ENCODE peak calls at places on chromosomes 7 and 10, in eight cellular contexts. A, V, S, F, D, R, L and C are unnamed samples.

GRCh38 chr7:84939888-84940287 is 247.0 kb downstream of the SEMA3D start:
- DNase-seq in D (no peak), V (no peak), A (no peak), S (no peak), L (no peak), R (no peak), F (no peak), C (no peak)

GRCh38 chr7:108805808-108806397 is 236.2 kb downstream of the DNAJB9 start:
- DNase-seq in D (no peak), L (no peak), R (no peak), A (no peak), F (no peak), V (peak; percentile 52), S (peak; percentile 43), C (no peak)

GRCh38 chr7:18174996-18175395 is 147.3 kb upstream of the PRPS1L1 start:
- DNase-seq in A (no peak), L (no peak), D (no peak), S (no peak), V (peak; percentile 21), F (no peak), R (no peak), C (no peak)

GRCh38 chr10:44860811-44861751 is 50.1 kb upstream of the TMEM72 start:
- DNase-seq in A (peak; percentile 13), S (no peak), F (no peak), L (no peak), V (no peak), R (peak; percentile 75), D (peak; percentile 22), C (no peak)

GRCh38 chr7:64889686-64890162 is 13.3 kb upstream of the ZNF273 start:
- DNase-seq in S (no peak), L (no peak), A (no peak), R (no peak), D (no peak), F (no peak), V (no peak), C (peak; percentile 74)

GRCh38 chr7:83468251-83468739 is 180.6 kb downstream of the SEMA3E start:
- DNase-seq in A (peak; percentile 83), S (peak; percentile 84), L (no peak), V (peak; percentile 10), R (peak; percentile 68), D (peak; percentile 65), F (no peak), C (no peak)

GRCh38 chr7:41107330-41107937 is 595.5 kb downstream of the INHBA start:
- DNase-seq in A (no peak), D (no peak), S (peak; percentile 60), R (no peak), L (no peak), V (no peak), F (no peak), C (peak; percentile 57)

GRCh38 chr7:118060692-118061091 is 123.3 kb upstream of the LSM8 start:
- DNase-seq in L (no peak), A (no peak), F (no peak), V (no peak), D (no peak), R (no peak), S (no peak), C (no peak)

GRCh38 chr7:31003721-31004120 is 40.0 kb downstream of the GHRHR start:
- DNase-seq in R (no peak), S (no peak), D (no peak), L (no peak), F (no peak), V (no peak), A (no peak), C (no peak)

GRCh38 chr10:31315453-31315852 is 3.6 kb upstream of the ZEB1 start:
- DNase-seq in R (no peak), A (no peak), F (no peak), L (no peak), S (no peak), D (no peak), V (no peak), C (no peak)

GRCh38 chr7:82358923-82359322 is 84.7 kb downstream of the CACNA2D1 start:
- DNase-seq in L (no peak), A (no peak), D (no peak), S (no peak), R (no peak), V (no peak), F (no peak), C (no peak)

GRCh38 chr7:17233643-17234397 is 64.6 kb upstream of the AHR start:
- DNase-seq in S (no peak), L (no peak), V (no peak), A (no peak), D (no peak), R (no peak), F (no peak), C (no peak)

GRCh38 chr7:66276363-66276762 is 71.2 kb downstream of the TPST1 start:
- DNase-seq in F (no peak), A (no peak), V (no peak), L (no peak), R (no peak), D (no peak), S (no peak), C (no peak)

GRCh38 chr7:34430456-34430855 is 227.6 kb upstream of the NPSR1 start:
- DNase-seq in V (no peak), F (no peak), A (no peak), S (peak; percentile 42), R (no peak), D (peak; percentile 29), L (no peak), C (no peak)
- TF ChIP-seq EP300 in V (no peak), F (no peak), A (no peak), S (no peak), R (no peak), D (no peak), L (no peak), C (no peak)

GRCh38 chr10:73086816-73087215 is 9.8 kb downstream of the P4HA1 start:
- DNase-seq in A (no peak), R (no peak), S (no peak), V (no peak), L (no peak), D (no peak), F (no peak), C (no peak)

GRCh38 chr10:73084209-73084608 is 12.5 kb downstream of the P4HA1 start:
- DNase-seq in D (no peak), S (no peak), L (no peak), A (no peak), F (no peak), R (no peak), V (no peak), C (no peak)

GRCh38 chr10:73083234-73083633 is 13.4 kb downstream of the P4HA1 start:
- DNase-seq in R (no peak), D (no peak), S (no peak), V (no peak), L (no peak), F (no peak), A (no peak), C (no peak)

GRCh38 chr10:73092830-73093229 is 3.8 kb downstream of the P4HA1 start:
- DNase-seq in V (no peak), A (no peak), F (no peak), L (no peak), S (no peak), R (no peak), D (no peak), C (no peak)

GRCh38 chr10:73088304-73088703 is 8.4 kb downstream of the P4HA1 start:
- DNase-seq in D (no peak), V (no peak), L (no peak), F (no peak), S (no peak), R (no peak), A (no peak), C (no peak)
- TF ChIP-seq EP300 in D (no peak), V (no peak), L (no peak), F (no peak), S (no peak), R (no peak), A (no peak), C (no peak)

GRCh38 chr7:132906193-132906829 is 175.6 kb downstream of the CHCHD3 start:
- DNase-seq in R (no peak), S (no peak), L (no peak), F (no peak), A (no peak), D (no peak), V (no peak), C (no peak)

GRCh38 chr7:132899833-132900232 is 182.1 kb downstream of the CHCHD3 start:
- DNase-seq in V (no peak), F (no peak), D (no peak), R (no peak), S (no peak), A (no peak), L (no peak), C (no peak)

GRCh38 chr7:132897093-132897492 is 184.8 kb downstream of the CHCHD3 start:
- DNase-seq in F (no peak), D (no peak), R (no peak), A (no peak), L (no peak), V (no peak), S (no peak), C (no peak)

GRCh38 chr7:132904209-132904608 is 177.7 kb downstream of the CHCHD3 start:
- DNase-seq in A (no peak), R (no peak), L (no peak), V (no peak), F (no peak), S (no peak), D (no peak), C (no peak)

GRCh38 chr7:132901241-132901640 is 180.6 kb downstream of the CHCHD3 start:
- DNase-seq in F (no peak), A (no peak), D (no peak), V (no peak), R (no peak), L (no peak), S (no peak), C (no peak)
- TF ChIP-seq EP300 in F (no peak), A (no peak), D (no peak), V (no peak), R (no peak), L (no peak), S (no peak), C (no peak)

GRCh38 chr7:26237035-26237807 is 35.7 kb downstream of the CBX3 start:
- DNase-seq in L (no peak), D (no peak), R (no peak), V (no peak), F (no peak), A (no peak), S (no peak), C (no peak)

GRCh38 chr7:26238004-26238403 is 36.5 kb downstream of the CBX3 start:
- DNase-seq in L (no peak), F (no peak), A (no peak), S (no peak), R (no peak), D (no peak), V (no peak), C (no peak)

GRCh38 chr7:26233902-26234511 is 32.5 kb downstream of the CBX3 start:
- DNase-seq in V (peak; percentile 68), R (no peak), S (no peak), D (no peak), A (no peak), L (no peak), F (no peak), C (no peak)
- TF ChIP-seq EP300 in V (peak; percentile 77), R (no peak), S (no peak), D (no peak), A (no peak), L (no peak), F (no peak), C (no peak)

GRCh38 chr10:120423350-120424197 is 33.5 kb upstream of the PLPP4 start:
- DNase-seq in D (peak; percentile 23), R (no peak), L (peak; percentile 2), A (peak; percentile 53), F (no peak), V (peak; percentile 57), S (peak; percentile 54), C (no peak)
- TF ChIP-seq EP300 in D (no peak), R (no peak), L (no peak), A (no peak), F (no peak), V (no peak), S (no peak), C (no peak)

GRCh38 chr7:98372993-98373392 is 27.9 kb downstream of the BAIAP2L1 start:
- DNase-seq in S (no peak), D (no peak), F (no peak), L (no peak), A (no peak), V (no peak), R (no peak), C (no peak)
- TF ChIP-seq EP300 in S (no peak), D (peak; percentile 16), F (no peak), L (no peak), A (no peak), V (no peak), R (no peak), C (no peak)